ENCODE peak calls at places on chromosomes 16 and 17, in five cellular contexts. X, N, I, U and K are unnamed samples.

GRCh38 chr17:63621229-63621683 is 961 bp upstream of the MAP3K3 start:
- DNase-seq in X (no peak), N (no peak), I (no peak), U (no peak), K (no peak)

GRCh38 chr17:49018673-49019215 is 21.6 kb downstream of the IGF2BP1 start:
- DNase-seq in X (no peak), N (no peak), I (no peak), U (no peak), K (no peak)

GRCh38 chr16:85330694-85331188 is 218.5 kb upstream of the CIBAR2 start:
- DNase-seq in X (peak), N (peak), I (peak), U (no peak), K (peak)

GRCh38 chr17:73293480-73293911 is 18.3 kb downstream of the CDC42EP4 start:
- DNase-seq in X (no peak), N (peak), I (peak), U (no peak), K (no peak)

GRCh38 chr17:42009170-42009569 is 8.1 kb downstream of the DNAJC7 start:
- DNase-seq in X (no peak), N (no peak), I (no peak), U (no peak), K (peak)

GRCh38 chr17:33981713-33982601 is 273.1 kb upstream of the CCL2 start:
- DNase-seq in X (no peak), N (no peak), I (no peak), U (no peak), K (no peak)

GRCh38 chr17:34412965-34413441 is 50.0 kb upstream of the CCL1 start:
- DNase-seq in X (peak), N (no peak), I (no peak), U (no peak), K (no peak)

GRCh38 chr16:11510178-11510973 is 76.3 kb downstream of the LITAF start:
- DNase-seq in X (no peak), N (no peak), I (no peak), U (no peak), K (no peak)

GRCh38 chr16:86391987-86392386 is 118.3 kb upstream of the FOXF1 start:
- DNase-seq in X (no peak), N (no peak), I (no peak), U (no peak), K (no peak)

GRCh38 chr16:6484931-6485330 is 847.7 kb upstream of the RBFOX1 start:
- DNase-seq in X (no peak), N (no peak), I (no peak), U (no peak), K (no peak)

GRCh38 chr17:44071198-44071520 is 624 bp downstream of the G6PC3 start:
- DNase-seq in X (no peak), N (no peak), I (no peak), U (no peak), K (no peak)

GRCh38 chr17:57478851-57479250 is 222.5 kb downstream of the MSI2 start:
- DNase-seq in X (no peak), N (no peak), I (no peak), U (no peak), K (no peak)

GRCh38 chr17:57480438-57481196 is 224.3 kb downstream of the MSI2 start:
- DNase-seq in X (no peak), N (no peak), I (peak), U (no peak), K (peak)

GRCh38 chr17:57484081-57484666 is 227.9 kb downstream of the MSI2 start:
- DNase-seq in X (no peak), N (no peak), I (no peak), U (no peak), K (no peak)

GRCh38 chr17:57482657-57483056 is 226.3 kb downstream of the MSI2 start:
- DNase-seq in X (no peak), N (no peak), I (no peak), U (no peak), K (no peak)

DNA sequence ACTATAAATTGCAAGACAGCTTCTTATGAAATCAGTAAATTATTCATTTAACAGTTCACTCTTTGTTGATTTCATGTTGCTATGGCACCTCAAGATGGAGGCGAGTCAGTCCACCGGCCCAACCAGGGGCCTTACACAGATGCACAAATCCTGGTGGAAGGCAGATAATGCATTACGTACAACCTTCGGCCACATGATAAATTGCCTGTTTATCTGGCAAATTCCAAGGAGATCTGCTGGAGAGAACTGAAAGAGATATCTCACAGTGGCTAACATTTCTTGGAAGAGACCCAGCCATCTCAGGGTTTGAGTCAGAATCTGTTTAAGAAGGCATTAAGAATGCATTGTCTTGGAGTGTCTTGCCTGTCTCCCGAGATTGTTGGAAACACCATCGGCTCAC is 225.6 kb downstream of the MSI2 start:
- DNase-seq in X (peak), N (no peak), I (no peak), U (no peak), K (no peak)
- TF ChIP-seq ZBTB33 in X (no peak), N (no peak), I (peak), U (no peak), K (no peak)

GRCh38 chr17:18261146-18261515 is 669 bp downstream of the MIEF2 start:
- DNase-seq in X (peak), N (no peak), I (peak), U (no peak), K (peak)
- TF ChIP-seq ZBTB33 in X (no peak), N (no peak), I (no peak), U (no peak), K (no peak)

DNA sequence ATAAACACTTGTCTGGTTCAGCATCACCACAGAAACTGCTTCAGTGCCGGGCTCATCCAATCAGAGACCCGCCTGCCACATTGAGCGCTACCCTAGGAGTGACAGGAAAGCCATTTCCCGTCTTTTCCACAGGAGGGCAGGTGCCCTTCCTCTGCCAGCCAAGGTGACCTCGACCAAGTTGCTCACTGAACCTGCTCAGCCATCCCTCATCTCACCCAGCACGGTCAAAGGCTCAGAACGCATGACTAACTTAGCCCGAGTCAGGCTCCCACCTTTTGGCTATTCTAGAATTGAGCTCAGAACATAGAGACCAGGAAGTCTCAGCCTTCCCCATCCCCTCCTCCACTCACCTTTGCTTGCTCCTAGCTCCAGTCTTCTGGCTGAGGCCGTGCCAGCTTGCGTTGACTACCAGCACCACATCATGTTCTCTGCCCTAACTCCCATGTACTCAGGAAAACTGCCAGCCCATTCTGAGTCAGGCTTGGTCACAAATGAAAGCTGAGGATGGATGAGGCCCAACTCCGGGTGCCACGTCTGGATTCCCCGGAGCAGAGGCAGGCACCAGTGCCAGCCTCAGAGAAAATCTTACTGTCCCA is 15.6 kb downstream of the MRPS23 start:
- DNase-seq in X (no peak), N (no peak), I (peak), U (no peak), K (no peak)
- TF ChIP-seq ZBTB33 in X (no peak), N (no peak), I (no peak), U (no peak), K (peak)

GRCh38 chr16:3553138-3553923 is 23.9 kb downstream of the NLRC3 start:
- DNase-seq in X (no peak), N (no peak), I (no peak), U (no peak), K (peak)
- TF ChIP-seq ZBTB33 in X (no peak), N (no peak), I (no peak), U (no peak), K (no peak)

GRCh38 chr16:49526966-49527365 is 153.4 kb downstream of the C16orf78 start:
- DNase-seq in X (no peak), N (no peak), I (no peak), U (no peak), K (no peak)

GRCh38 chr16:49527621-49528020 is 154.0 kb downstream of the C16orf78 start:
- DNase-seq in X (no peak), N (no peak), I (peak), U (no peak), K (no peak)

GRCh38 chr16:49528564-49529150 is 155.1 kb downstream of the C16orf78 start:
- DNase-seq in X (no peak), N (no peak), I (peak), U (no peak), K (no peak)

GRCh38 chr16:49529646-49530045 is 156.0 kb downstream of the C16orf78 start:
- DNase-seq in X (no peak), N (no peak), I (no peak), U (peak), K (no peak)

GRCh38 chr16:49528035-49528434 is 154.4 kb downstream of the C16orf78 start:
- DNase-seq in X (no peak), N (no peak), I (peak), U (no peak), K (no peak)
- TF ChIP-seq ZBTB33 in X (no peak), N (no peak), I (no peak), U (no peak), K (no peak)

DNA sequence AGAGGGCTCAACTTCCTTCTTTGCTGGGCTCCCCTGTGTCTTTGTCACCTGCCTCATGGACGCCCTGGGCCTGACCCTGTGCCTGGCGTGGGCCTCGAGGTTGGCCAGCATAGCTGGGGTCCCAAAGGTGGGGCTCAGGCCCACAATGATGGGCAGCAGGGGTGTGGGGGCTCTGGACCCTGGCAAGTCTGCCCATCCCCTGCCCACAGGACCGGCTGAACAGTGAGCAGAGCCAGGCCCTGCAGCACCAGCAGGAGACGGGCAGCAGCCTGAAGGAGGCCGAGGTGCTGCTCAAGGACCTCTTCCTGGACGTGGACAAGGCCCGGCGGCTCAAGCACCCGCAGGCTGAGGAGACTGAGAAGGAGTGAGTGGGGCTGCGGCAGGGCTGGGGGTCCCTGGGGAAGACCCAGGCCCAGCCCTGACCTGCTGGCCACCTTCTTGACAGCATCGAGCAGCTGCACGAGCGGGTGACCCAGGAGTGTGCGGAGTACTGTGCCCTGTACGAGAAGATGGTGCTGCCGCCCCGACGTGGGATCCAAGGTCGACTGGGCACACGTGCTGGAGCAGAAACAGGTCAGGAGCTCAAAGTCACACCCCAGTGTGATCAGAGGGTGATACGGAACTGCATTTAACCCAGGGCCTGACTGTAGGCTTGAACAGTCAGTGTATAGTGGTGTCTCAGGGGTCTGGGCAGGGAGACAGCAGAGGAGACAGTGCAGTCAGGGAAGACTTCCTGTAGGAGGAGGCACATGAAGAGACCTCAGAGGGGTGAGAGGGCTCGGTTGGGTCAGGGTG is 3.8 kb downstream of the EVPLL start:
- DNase-seq in X (peak), N (no peak), I (no peak), U (no peak), K (no peak)
- TF ChIP-seq ZBTB33 in X (no peak), N (no peak), I (no peak), U (no peak), K (no peak)

GRCh38 chr17:71631483-71631882 is 489.3 kb upstream of the SOX9 start:
- DNase-seq in X (no peak), N (peak), I (no peak), U (no peak), K (no peak)
- TF ChIP-seq ZBTB33 in X (no peak), N (no peak), I (peak), U (no peak), K (no peak)

DNA sequence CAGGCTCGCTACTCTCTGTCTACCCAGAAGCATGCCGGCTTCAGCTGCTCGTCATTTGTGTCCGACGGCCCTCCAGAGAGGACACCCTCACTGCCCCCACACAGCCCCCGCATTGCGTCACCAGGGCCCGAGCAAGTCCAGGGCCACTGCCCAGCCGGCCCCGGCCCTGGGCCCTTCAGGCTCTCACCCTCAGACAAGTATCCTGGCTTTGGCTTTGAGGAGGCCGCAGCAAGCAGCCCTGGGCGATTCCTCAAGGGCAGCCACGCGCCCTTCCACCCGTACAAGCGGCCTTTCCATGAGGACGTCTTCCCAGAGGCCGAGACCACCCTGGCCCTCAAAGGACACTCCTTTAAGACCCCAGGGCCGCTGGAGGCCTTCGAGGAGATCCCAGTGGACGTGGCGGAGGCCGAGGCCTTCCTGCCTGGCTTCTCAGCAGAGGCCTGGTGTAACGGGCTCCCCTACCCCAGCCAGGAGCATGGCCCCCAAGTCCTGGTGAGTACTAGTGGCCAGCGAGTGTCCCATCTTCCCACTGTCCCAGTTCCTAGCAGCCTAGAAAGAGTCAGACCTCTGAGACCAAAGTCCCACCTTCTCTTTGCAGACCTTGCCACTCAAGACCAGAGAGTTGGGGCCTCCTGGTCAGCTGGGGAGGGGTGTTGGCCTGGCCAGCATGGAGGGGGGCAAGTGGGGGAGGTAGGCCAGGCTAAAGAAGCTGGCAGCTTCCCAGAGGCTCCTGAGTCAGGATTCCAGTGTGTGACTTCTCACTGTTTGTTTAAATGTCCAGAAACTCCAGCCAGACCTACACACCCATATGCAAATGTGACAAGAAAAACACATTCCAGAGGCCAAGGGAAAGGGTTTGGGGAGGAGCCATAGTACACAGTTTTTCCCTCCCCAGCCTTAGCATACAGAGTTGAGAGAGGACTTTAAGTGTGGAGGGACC is 18.6 kb downstream of the FOXN1 start:
- DNase-seq in X (no peak), N (no peak), I (no peak), U (no peak), K (peak)
- TF ChIP-seq ZBTB33 in X (no peak), N (no peak), I (no peak), U (no peak), K (no peak)

GRCh38 chr16:78742501-78743283 is 643.2 kb downstream of the WWOX start:
- DNase-seq in X (no peak), N (no peak), I (no peak), U (peak), K (no peak)
- TF ChIP-seq ZBTB33 in X (no peak), N (no peak), I (no peak), U (no peak), K (no peak)